ENCODE peak calls at places on chromosomes 1 and 21, in nine cellular contexts. One of them, this sample, is unnamed.

GRCh38 chr1:13908128-13908527 is 208.1 kb downstream of the PRDM2 start:
- DNase-seq in activated CD8-positive, alpha-beta memory T cell treated with anti-CD3 and anti-CD28 coated beads for 48 hours: no peak
- DNase-seq in left ventricle myocardium inferior: no peak
- DNase-seq in GM03348: no peak
- DNase-seq in pancreas: no peak
- DNase-seq in CMK: no peak
- DNase-seq in stimulated activated CD8-positive, alpha-beta memory T cell treated with anti-CD3 and anti-CD28 coated beads, Interleukin-12 subunit alpha, Interleukin-12 subunit beta, amount 100 ng/mL, for 4 hours: no peak
- DNase-seq in kidney epithelial cell: no peak
- DNase-seq in activated CD4-positive, CD25-positive, alpha-beta regulatory T cell: no peak
- DNase-seq in this sample: no peak

GRCh38 chr1:158046726-158047510 is 53.5 kb downstream of the KIRREL1 start:
- DNase-seq in activated CD8-positive, alpha-beta memory T cell treated with anti-CD3 and anti-CD28 coated beads for 48 hours: no peak
- DNase-seq in left ventricle myocardium inferior: no peak
- DNase-seq in GM03348: no peak
- DNase-seq in pancreas: no peak
- DNase-seq in CMK: no peak
- DNase-seq in stimulated activated CD8-positive, alpha-beta memory T cell treated with anti-CD3 and anti-CD28 coated beads, Interleukin-12 subunit alpha, Interleukin-12 subunit beta, amount 100 ng/mL, for 4 hours: no peak
- DNase-seq in kidney epithelial cell: no peak
- DNase-seq in activated CD4-positive, CD25-positive, alpha-beta regulatory T cell: no peak
- DNase-seq in this sample: no peak

GRCh38 chr21:44761011-44761729 is 40.5 kb downstream of the UBE2G2 start:
- DNase-seq in activated CD8-positive, alpha-beta memory T cell treated with anti-CD3 and anti-CD28 coated beads for 48 hours: no peak
- DNase-seq in left ventricle myocardium inferior: no peak
- DNase-seq in GM03348: no peak
- DNase-seq in pancreas: no peak
- DNase-seq in CMK: no peak
- DNase-seq in stimulated activated CD8-positive, alpha-beta memory T cell treated with anti-CD3 and anti-CD28 coated beads, Interleukin-12 subunit alpha, Interleukin-12 subunit beta, amount 100 ng/mL, for 4 hours: no peak
- DNase-seq in kidney epithelial cell: no peak
- DNase-seq in activated CD4-positive, CD25-positive, alpha-beta regulatory T cell: no peak
- DNase-seq in this sample: peak; percentile 39

GRCh38 chr1:111729271-111729921 is 9.8 kb downstream of the INKA2 start:
- DNase-seq in activated CD8-positive, alpha-beta memory T cell treated with anti-CD3 and anti-CD28 coated beads for 48 hours: no peak
- DNase-seq in left ventricle myocardium inferior: peak; percentile 70
- DNase-seq in GM03348: no peak
- DNase-seq in pancreas: no peak
- DNase-seq in CMK: no peak
- DNase-seq in stimulated activated CD8-positive, alpha-beta memory T cell treated with anti-CD3 and anti-CD28 coated beads, Interleukin-12 subunit alpha, Interleukin-12 subunit beta, amount 100 ng/mL, for 4 hours: no peak
- DNase-seq in kidney epithelial cell: no peak
- DNase-seq in activated CD4-positive, CD25-positive, alpha-beta regulatory T cell: no peak
- DNase-seq in this sample: no peak

GRCh38 chr1:38671221-38671620 is 188.4 kb downstream of the RRAGC start:
- DNase-seq in activated CD8-positive, alpha-beta memory T cell treated with anti-CD3 and anti-CD28 coated beads for 48 hours: no peak
- DNase-seq in left ventricle myocardium inferior: no peak
- DNase-seq in GM03348: no peak
- DNase-seq in pancreas: no peak
- DNase-seq in CMK: no peak
- DNase-seq in stimulated activated CD8-positive, alpha-beta memory T cell treated with anti-CD3 and anti-CD28 coated beads, Interleukin-12 subunit alpha, Interleukin-12 subunit beta, amount 100 ng/mL, for 4 hours: no peak
- DNase-seq in kidney epithelial cell: no peak
- DNase-seq in activated CD4-positive, CD25-positive, alpha-beta regulatory T cell: no peak
- DNase-seq in this sample: no peak

GRCh38 chr21:43848771-43849170 is 16.3 kb upstream of the AGPAT3 start:
- DNase-seq in activated CD8-positive, alpha-beta memory T cell treated with anti-CD3 and anti-CD28 coated beads for 48 hours: no peak
- DNase-seq in left ventricle myocardium inferior: no peak
- DNase-seq in GM03348: no peak
- DNase-seq in pancreas: no peak
- DNase-seq in CMK: no peak
- DNase-seq in stimulated activated CD8-positive, alpha-beta memory T cell treated with anti-CD3 and anti-CD28 coated beads, Interleukin-12 subunit alpha, Interleukin-12 subunit beta, amount 100 ng/mL, for 4 hours: no peak
- DNase-seq in kidney epithelial cell: no peak
- DNase-seq in activated CD4-positive, CD25-positive, alpha-beta regulatory T cell: no peak
- DNase-seq in this sample: no peak

GRCh38 chr1:182671779-182672486 is 12.5 kb downstream of the RGS8 start:
- DNase-seq in activated CD8-positive, alpha-beta memory T cell treated with anti-CD3 and anti-CD28 coated beads for 48 hours: no peak
- DNase-seq in left ventricle myocardium inferior: no peak
- DNase-seq in GM03348: no peak
- DNase-seq in pancreas: no peak
- DNase-seq in CMK: no peak
- DNase-seq in stimulated activated CD8-positive, alpha-beta memory T cell treated with anti-CD3 and anti-CD28 coated beads, Interleukin-12 subunit alpha, Interleukin-12 subunit beta, amount 100 ng/mL, for 4 hours: no peak
- DNase-seq in kidney epithelial cell: no peak
- DNase-seq in activated CD4-positive, CD25-positive, alpha-beta regulatory T cell: no peak
- DNase-seq in this sample: no peak

GRCh38 chr1:44036409-44037111 is 5.3 kb upstream of the SLC6A9 start:
- DNase-seq in activated CD8-positive, alpha-beta memory T cell treated with anti-CD3 and anti-CD28 coated beads for 48 hours: peak; percentile 29
- DNase-seq in left ventricle myocardium inferior: peak; percentile 34
- DNase-seq in GM03348: peak; percentile 76
- DNase-seq in pancreas: peak; percentile 73
- DNase-seq in CMK: peak; percentile 58
- DNase-seq in stimulated activated CD8-positive, alpha-beta memory T cell treated with anti-CD3 and anti-CD28 coated beads, Interleukin-12 subunit alpha, Interleukin-12 subunit beta, amount 100 ng/mL, for 4 hours: peak; percentile 41
- DNase-seq in kidney epithelial cell: no peak
- DNase-seq in activated CD4-positive, CD25-positive, alpha-beta regulatory T cell: peak; percentile 20
- DNase-seq in this sample: peak; percentile 65

GRCh38 chr1:74737360-74737759 is 4.4 kb downstream of the TYW3 start:
- DNase-seq in activated CD8-positive, alpha-beta memory T cell treated with anti-CD3 and anti-CD28 coated beads for 48 hours: no peak
- DNase-seq in left ventricle myocardium inferior: no peak
- DNase-seq in GM03348: no peak
- DNase-seq in pancreas: no peak
- DNase-seq in CMK: no peak
- DNase-seq in stimulated activated CD8-positive, alpha-beta memory T cell treated with anti-CD3 and anti-CD28 coated beads, Interleukin-12 subunit alpha, Interleukin-12 subunit beta, amount 100 ng/mL, for 4 hours: no peak
- DNase-seq in kidney epithelial cell: no peak
- DNase-seq in activated CD4-positive, CD25-positive, alpha-beta regulatory T cell: no peak
- DNase-seq in this sample: no peak

GRCh38 chr1:183580281-183580682 is 10.0 kb downstream of the NCF2 start:
- DNase-seq in activated CD8-positive, alpha-beta memory T cell treated with anti-CD3 and anti-CD28 coated beads for 48 hours: no peak
- DNase-seq in left ventricle myocardium inferior: no peak
- DNase-seq in GM03348: no peak
- DNase-seq in pancreas: no peak
- DNase-seq in CMK: peak; percentile 39
- DNase-seq in stimulated activated CD8-positive, alpha-beta memory T cell treated with anti-CD3 and anti-CD28 coated beads, Interleukin-12 subunit alpha, Interleukin-12 subunit beta, amount 100 ng/mL, for 4 hours: no peak
- DNase-seq in kidney epithelial cell: no peak
- DNase-seq in activated CD4-positive, CD25-positive, alpha-beta regulatory T cell: no peak
- DNase-seq in this sample: no peak

GRCh38 chr1:27037518-27037917 is 24.9 kb upstream of the TENT5B start:
- DNase-seq in activated CD8-positive, alpha-beta memory T cell treated with anti-CD3 and anti-CD28 coated beads for 48 hours: no peak
- DNase-seq in left ventricle myocardium inferior: no peak
- DNase-seq in GM03348: no peak
- DNase-seq in pancreas: no peak
- DNase-seq in CMK: no peak
- DNase-seq in stimulated activated CD8-positive, alpha-beta memory T cell treated with anti-CD3 and anti-CD28 coated beads, Interleukin-12 subunit alpha, Interleukin-12 subunit beta, amount 100 ng/mL, for 4 hours: no peak
- DNase-seq in kidney epithelial cell: no peak
- DNase-seq in activated CD4-positive, CD25-positive, alpha-beta regulatory T cell: no peak
- DNase-seq in this sample: no peak

GRCh38 chr1:106515375-106515774 is 541.1 kb upstream of the PRMT6 start:
- DNase-seq in activated CD8-positive, alpha-beta memory T cell treated with anti-CD3 and anti-CD28 coated beads for 48 hours: no peak
- DNase-seq in left ventricle myocardium inferior: no peak
- DNase-seq in GM03348: no peak
- DNase-seq in pancreas: no peak
- DNase-seq in CMK: no peak
- DNase-seq in stimulated activated CD8-positive, alpha-beta memory T cell treated with anti-CD3 and anti-CD28 coated beads, Interleukin-12 subunit alpha, Interleukin-12 subunit beta, amount 100 ng/mL, for 4 hours: no peak
- DNase-seq in kidney epithelial cell: no peak
- DNase-seq in activated CD4-positive, CD25-positive, alpha-beta regulatory T cell: no peak
- DNase-seq in this sample: no peak

GRCh38 chr1:27521336-27522147 is 31.6 kb upstream of the WASF2 start:
- DNase-seq in activated CD8-positive, alpha-beta memory T cell treated with anti-CD3 and anti-CD28 coated beads for 48 hours: no peak
- DNase-seq in left ventricle myocardium inferior: peak; percentile 63
- DNase-seq in GM03348: peak; percentile 63
- DNase-seq in pancreas: no peak
- DNase-seq in CMK: no peak
- DNase-seq in stimulated activated CD8-positive, alpha-beta memory T cell treated with anti-CD3 and anti-CD28 coated beads, Interleukin-12 subunit alpha, Interleukin-12 subunit beta, amount 100 ng/mL, for 4 hours: peak; percentile 59
- DNase-seq in kidney epithelial cell: no peak
- DNase-seq in activated CD4-positive, CD25-positive, alpha-beta regulatory T cell: no peak
- DNase-seq in this sample: no peak

GRCh38 chr1:229557214-229557850 is 1.2 kb downstream of the ABCB10 start:
- DNase-seq in activated CD8-positive, alpha-beta memory T cell treated with anti-CD3 and anti-CD28 coated beads for 48 hours: no peak
- DNase-seq in left ventricle myocardium inferior: no peak
- DNase-seq in GM03348: peak; percentile 54
- DNase-seq in pancreas: no peak
- DNase-seq in CMK: no peak
- DNase-seq in stimulated activated CD8-positive, alpha-beta memory T cell treated with anti-CD3 and anti-CD28 coated beads, Interleukin-12 subunit alpha, Interleukin-12 subunit beta, amount 100 ng/mL, for 4 hours: no peak
- DNase-seq in kidney epithelial cell: no peak
- DNase-seq in activated CD4-positive, CD25-positive, alpha-beta regulatory T cell: no peak
- DNase-seq in this sample: no peak

GRCh38 chr1:153291514-153291913 is 21.2 kb downstream of the PGLYRP3 start:
- DNase-seq in activated CD8-positive, alpha-beta memory T cell treated with anti-CD3 and anti-CD28 coated beads for 48 hours: no peak
- DNase-seq in left ventricle myocardium inferior: no peak
- DNase-seq in GM03348: no peak
- DNase-seq in pancreas: no peak
- DNase-seq in CMK: no peak
- DNase-seq in stimulated activated CD8-positive, alpha-beta memory T cell treated with anti-CD3 and anti-CD28 coated beads, Interleukin-12 subunit alpha, Interleukin-12 subunit beta, amount 100 ng/mL, for 4 hours: no peak
- DNase-seq in kidney epithelial cell: no peak
- DNase-seq in activated CD4-positive, CD25-positive, alpha-beta regulatory T cell: no peak
- DNase-seq in this sample: no peak

GRCh38 chr1:54456921-54457529 is 50.8 kb upstream of the SSBP3 start:
- DNase-seq in activated CD8-positive, alpha-beta memory T cell treated with anti-CD3 and anti-CD28 coated beads for 48 hours: no peak
- DNase-seq in left ventricle myocardium inferior: no peak
- DNase-seq in GM03348: no peak
- DNase-seq in pancreas: peak; percentile 27
- DNase-seq in CMK: no peak
- DNase-seq in stimulated activated CD8-positive, alpha-beta memory T cell treated with anti-CD3 and anti-CD28 coated beads, Interleukin-12 subunit alpha, Interleukin-12 subunit beta, amount 100 ng/mL, for 4 hours: no peak
- DNase-seq in kidney epithelial cell: no peak
- DNase-seq in activated CD4-positive, CD25-positive, alpha-beta regulatory T cell: no peak
- DNase-seq in this sample: no peak

GRCh38 chr1:207981976-207982375 is 71.1 kb upstream of the CD34 start:
- DNase-seq in activated CD8-positive, alpha-beta memory T cell treated with anti-CD3 and anti-CD28 coated beads for 48 hours: no peak
- DNase-seq in left ventricle myocardium inferior: no peak
- DNase-seq in GM03348: no peak
- DNase-seq in pancreas: no peak
- DNase-seq in CMK: no peak
- DNase-seq in stimulated activated CD8-positive, alpha-beta memory T cell treated with anti-CD3 and anti-CD28 coated beads, Interleukin-12 subunit alpha, Interleukin-12 subunit beta, amount 100 ng/mL, for 4 hours: no peak
- DNase-seq in kidney epithelial cell: no peak
- DNase-seq in activated CD4-positive, CD25-positive, alpha-beta regulatory T cell: no peak
- DNase-seq in this sample: no peak

GRCh38 chr21:16492892-16493291 is 763.1 kb downstream of the USP25 start:
- DNase-seq in activated CD8-positive, alpha-beta memory T cell treated with anti-CD3 and anti-CD28 coated beads for 48 hours: no peak
- DNase-seq in left ventricle myocardium inferior: no peak
- DNase-seq in GM03348: no peak
- DNase-seq in pancreas: no peak
- DNase-seq in CMK: no peak
- DNase-seq in stimulated activated CD8-positive, alpha-beta memory T cell treated with anti-CD3 and anti-CD28 coated beads, Interleukin-12 subunit alpha, Interleukin-12 subunit beta, amount 100 ng/mL, for 4 hours: no peak
- DNase-seq in kidney epithelial cell: no peak
- DNase-seq in activated CD4-positive, CD25-positive, alpha-beta regulatory T cell: no peak
- DNase-seq in this sample: no peak

GRCh38 chr1:44505210-44505993 is 100.3 kb downstream of the RNF220 start:
- DNase-seq in activated CD8-positive, alpha-beta memory T cell treated with anti-CD3 and anti-CD28 coated beads for 48 hours: no peak
- DNase-seq in left ventricle myocardium inferior: peak; percentile 40
- DNase-seq in GM03348: no peak
- DNase-seq in pancreas: no peak
- DNase-seq in CMK: no peak
- DNase-seq in stimulated activated CD8-positive, alpha-beta memory T cell treated with anti-CD3 and anti-CD28 coated beads, Interleukin-12 subunit alpha, Interleukin-12 subunit beta, amount 100 ng/mL, for 4 hours: no peak
- DNase-seq in kidney epithelial cell: no peak
- DNase-seq in activated CD4-positive, CD25-positive, alpha-beta regulatory T cell: no peak
- DNase-seq in this sample: no peak

GRCh38 chr1:181898773-181899172 is 162.7 kb downstream of the ZNF648 start:
- DNase-seq in activated CD8-positive, alpha-beta memory T cell treated with anti-CD3 and anti-CD28 coated beads for 48 hours: no peak
- DNase-seq in left ventricle myocardium inferior: no peak
- DNase-seq in GM03348: no peak
- DNase-seq in pancreas: no peak
- DNase-seq in CMK: no peak
- DNase-seq in stimulated activated CD8-positive, alpha-beta memory T cell treated with anti-CD3 and anti-CD28 coated beads, Interleukin-12 subunit alpha, Interleukin-12 subunit beta, amount 100 ng/mL, for 4 hours: no peak
- DNase-seq in kidney epithelial cell: no peak
- DNase-seq in activated CD4-positive, CD25-positive, alpha-beta regulatory T cell: no peak
- DNase-seq in this sample: no peak

GRCh38 chr1:101496109-101496508 is 259.3 kb downstream of the S1PR1 start:
- DNase-seq in activated CD8-positive, alpha-beta memory T cell treated with anti-CD3 and anti-CD28 coated beads for 48 hours: no peak
- DNase-seq in left ventricle myocardium inferior: no peak
- DNase-seq in GM03348: no peak
- DNase-seq in pancreas: no peak
- DNase-seq in CMK: no peak
- DNase-seq in stimulated activated CD8-positive, alpha-beta memory T cell treated with anti-CD3 and anti-CD28 coated beads, Interleukin-12 subunit alpha, Interleukin-12 subunit beta, amount 100 ng/mL, for 4 hours: no peak
- DNase-seq in kidney epithelial cell: no peak
- DNase-seq in activated CD4-positive, CD25-positive, alpha-beta regulatory T cell: no peak
- DNase-seq in this sample: no peak